ENCODE peak calls at places on chromosomes 3 and 15, in four cellular contexts. E is lower leg skin, N is heart left ventricle, Z is left lung. B is an unnamed sample.

GRCh38 chr3:10173926-10174435 is 9.3 kb downstream of the IRAK2 start:
- DNase-seq in E (peak; percentile 92), N (no peak), Z (peak; percentile 83), B (peak; percentile 43)

GRCh38 chr3:113275876-113276580 is 64.7 kb downstream of the BOC start:
- DNase-seq in N (no peak), E (no peak), Z (no peak), B (peak; percentile 36)

GRCh38 chr3:192825657-192826200 is 91.9 kb downstream of the MB21D2 start:
- DNase-seq in E (no peak), Z (no peak), N (no peak), B (no peak)

GRCh38 chr3:55804170-55805095 is 317.3 kb upstream of the WNT5A start:
- DNase-seq in N (no peak), E (no peak), Z (no peak), B (no peak)

GRCh38 chr15:91263632-91264477 is 163.8 kb downstream of the SV2B start:
- DNase-seq in N (peak; percentile 81), Z (no peak), E (peak; percentile 93), B (peak; percentile 86)

GRCh38 chr3:171328419-171329082 is 131.7 kb downstream of the TNIK start:
- DNase-seq in N (no peak), Z (no peak), E (no peak), B (no peak)

GRCh38 chr15:44910981-44911625 is 45.4 kb upstream of the TERB2 start:
- DNase-seq in E (no peak), N (no peak), Z (no peak), B (no peak)

GRCh38 chr3:162586591-162586990 is 1090.0 kb downstream of the OTOL1 start:
- DNase-seq in E (no peak), N (no peak), Z (no peak), B (no peak)

GRCh38 chr15:47644713-47645112 is 72.6 kb upstream of the SEMA6D start:
- DNase-seq in Z (no peak), N (no peak), E (no peak), B (no peak)

GRCh38 chr3:45608885-45609284 is 14.3 kb downstream of the LIMD1 start:
- DNase-seq in E (no peak), N (no peak), Z (no peak), B (no peak)

GRCh38 chr15:35925634-35926380 is 379.8 kb upstream of the DPH6 start:
- DNase-seq in N (no peak), E (no peak), Z (no peak), B (no peak)

DNA sequence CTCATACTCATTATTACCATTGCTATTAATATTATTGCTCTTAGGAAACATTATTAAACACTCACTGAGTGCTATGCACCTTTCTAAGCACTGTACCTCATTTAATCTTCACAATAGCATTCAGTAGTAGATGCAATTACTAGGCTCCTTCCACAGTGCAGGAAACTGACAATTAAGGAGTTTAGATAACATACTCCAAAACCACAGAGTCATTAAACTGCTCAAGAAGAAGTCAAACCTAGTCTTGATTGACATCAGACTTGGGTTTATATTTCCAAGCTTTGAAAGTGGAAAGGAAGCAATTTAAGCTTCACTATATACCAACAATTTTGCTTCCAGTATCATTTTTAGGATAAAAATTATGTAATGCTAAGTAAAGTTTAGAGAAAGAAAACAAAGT is 490.1 kb upstream of the ARRDC4 start:
- DNase-seq in E (no peak), N (no peak), Z (no peak), B (no peak)
- H3K4me3 ChIP-seq in E (no peak overlapping the region), N (no peak overlapping the region), Z (no peak overlapping the region), B (no peak overlapping the region)

GRCh38 chr15:73683257-73683623 is 943 bp upstream of the CD276 start:
- DNase-seq in Z (no peak), N (no peak), E (peak; percentile 84), B (no peak)

GRCh38 chr15:73686781-73687256 is 2.6 kb downstream of the CD276 start:
- DNase-seq in Z (no peak), N (no peak), E (peak; percentile 88), B (no peak)

GRCh38 chr15:73683624-73684536 is at the start of gene CD276:
- DNase-seq in Z (peak; percentile 92), E (peak; percentile 93), N (peak; percentile 87), B (peak; percentile 40)

GRCh38 chr15:73685981-73686380 is 1.8 kb downstream of the CD276 start:
- DNase-seq in E (peak; percentile 79), N (no peak), Z (no peak), B (no peak)

DNA sequence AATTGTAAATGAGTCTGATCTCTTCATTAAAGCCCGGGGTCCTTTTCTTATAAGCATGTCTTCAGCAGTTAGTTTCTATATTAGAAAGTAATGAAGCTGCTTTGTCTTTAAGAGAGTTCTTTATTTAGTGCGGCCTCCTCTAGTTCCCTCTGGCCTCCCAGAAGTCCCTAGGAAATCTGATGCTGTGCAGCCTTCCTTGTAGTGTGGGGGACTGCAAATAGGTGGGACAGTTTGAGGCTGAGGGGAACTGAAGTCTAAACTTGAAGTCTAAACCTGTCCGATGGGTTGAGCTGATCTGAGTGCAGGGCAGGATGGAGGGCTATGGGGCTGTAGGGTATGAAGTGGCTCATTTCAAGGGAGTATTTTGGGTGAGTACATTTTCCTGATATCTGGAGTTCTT is 1.4 kb downstream of the CD276 start:
- DNase-seq in N (no peak), Z (no peak), E (peak; percentile 28), B (no peak)
- H3K4me3 ChIP-seq in N (no peak overlapping the region), Z (peak overlapping the region; percentile 4), E (no peak overlapping the region), B (peak overlapping the region; percentile 17)

GRCh38 chr15:59680346-59680745 is 8.8 kb downstream of the BNIP2 start:
- DNase-seq in N (no peak), Z (no peak), E (no peak), B (no peak)
- H3K4me3 ChIP-seq in N (no peak overlapping the region), Z (no peak overlapping the region), E (no peak overlapping the region), B (no peak overlapping the region)

GRCh38 chr3:71254251-71254650 is 329.3 kb downstream of the FOXP1 start:
- DNase-seq in Z (no peak), N (no peak), E (no peak), B (no peak)
- H3K4me3 ChIP-seq in Z (no peak overlapping the region), N (no peak overlapping the region), E (no peak overlapping the region), B (no peak overlapping the region)

GRCh38 chr15:85473455-85473854 is 93.1 kb downstream of the AKAP13 start:
- DNase-seq in Z (no peak), E (no peak), N (no peak), B (no peak)

GRCh38 chr15:85474700-85475316 is 94.4 kb downstream of the AKAP13 start:
- DNase-seq in Z (no peak), E (no peak), N (no peak), B (no peak)

GRCh38 chr15:85475711-85476110 is 95.3 kb downstream of the AKAP13 start:
- DNase-seq in N (no peak), Z (no peak), E (no peak), B (no peak)

GRCh38 chr15:85477061-85477460 is 96.7 kb downstream of the AKAP13 start:
- DNase-seq in Z (no peak), E (no peak), N (no peak), B (no peak)

DNA sequence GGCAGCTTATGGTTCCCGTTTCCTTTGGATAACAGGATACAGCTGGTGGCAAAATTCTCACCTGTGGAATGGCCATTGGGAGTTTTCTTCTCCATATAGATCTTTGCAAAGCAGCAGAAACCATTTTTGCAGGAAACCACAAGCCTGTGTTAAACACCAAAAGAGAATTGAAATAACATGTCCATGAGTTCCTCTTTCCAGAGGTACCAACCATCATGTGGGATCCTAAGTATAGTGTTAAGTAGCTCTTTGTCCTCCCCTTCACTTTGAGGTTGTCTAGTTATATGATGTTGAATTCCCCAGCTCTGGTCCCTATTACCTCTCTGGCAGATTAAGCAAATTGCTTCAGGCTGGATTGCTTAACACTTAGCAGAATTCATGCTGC is 94.9 kb downstream of the AKAP13 start:
- DNase-seq in E (no peak), N (no peak), Z (no peak), B (no peak)
- H3K4me3 ChIP-seq in E (no peak overlapping the region), N (no peak overlapping the region), Z (no peak overlapping the region), B (no peak overlapping the region)

DNA sequence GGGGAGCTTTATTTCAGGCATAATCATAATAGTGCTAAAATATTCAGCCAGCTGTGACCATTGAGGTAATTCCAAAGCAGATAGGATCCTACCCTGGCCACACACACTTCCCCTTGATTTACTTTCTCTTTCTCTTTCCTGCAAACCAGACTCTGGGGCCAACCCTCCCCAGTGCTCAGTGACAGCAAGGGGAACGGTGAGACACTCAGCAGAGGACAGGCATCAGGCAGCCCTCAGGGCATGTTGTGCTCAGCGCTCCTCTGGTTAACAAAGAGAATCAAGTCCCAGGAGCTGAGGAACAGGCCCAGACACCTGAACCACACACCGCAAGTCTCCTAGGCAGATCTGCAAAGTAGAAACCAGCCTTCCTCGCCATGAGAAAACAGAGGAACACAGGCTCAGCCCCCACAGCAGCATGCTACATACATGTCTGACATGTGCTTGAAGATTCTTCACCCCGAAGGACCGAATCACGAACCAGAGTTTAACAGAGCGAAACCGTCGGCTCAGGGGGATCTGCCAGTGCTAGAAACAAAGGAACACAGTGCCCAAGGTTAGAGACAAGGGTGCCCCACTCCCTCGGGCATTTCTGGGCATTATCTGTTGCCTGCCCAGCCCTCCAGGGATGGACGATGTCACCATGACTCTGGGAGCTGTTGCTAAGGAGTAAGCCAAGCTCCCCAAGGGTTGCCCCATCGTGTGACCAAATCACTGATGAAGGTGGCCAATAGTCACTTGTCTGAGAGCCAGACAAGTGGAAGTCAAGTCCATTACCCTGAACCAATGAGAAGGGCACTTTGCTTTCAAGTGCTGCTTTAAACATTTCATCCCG is 17.5 kb downstream of the HDC start:
- DNase-seq in Z (peak; percentile 74), N (no peak), E (no peak), B (no peak)
- H3K4me3 ChIP-seq in Z (no peak overlapping the region), N (no peak overlapping the region), E (no peak overlapping the region), B (no peak overlapping the region)